ENCODE peak calls at places on chromosomes 5 and 9, in four cellular contexts. B is K562, P is breast epithelium, I is HepG2. W is an unnamed sample.

GRCh38 chr5:95984287-95984938 is 22.8 kb upstream of the ELL2 start:
- DNase-seq in B (no peak), P (no peak), I (no peak), W (no peak)

GRCh38 chr9:76475691-76476090 is 16.7 kb downstream of the GCNT1 start:
- DNase-seq in P (no peak), B (no peak), I (no peak), W (no peak)

GRCh38 chr5:96628406-96628805 is 33.8 kb upstream of the CAST start:
- DNase-seq in B (no peak), P (no peak), I (no peak), W (no peak)

GRCh38 chr9:79524266-79524665 is 47.5 kb upstream of the TLE4 start:
- DNase-seq in P (no peak), B (no peak), I (no peak), W (no peak)

GRCh38 chr9:93297659-93298497 is 113.9 kb downstream of the WNK2 start:
- DNase-seq in B (peak), I (no peak), P (no peak), W (no peak)

GRCh38 chr9:110626109-110626829 is 42.3 kb upstream of the MUSK start:
- DNase-seq in P (no peak), I (no peak), B (no peak), W (no peak)

GRCh38 chr9:93309889-93310425 is 126.0 kb downstream of the WNK2 start:
- DNase-seq in I (no peak), P (no peak), B (no peak), W (no peak)

GRCh38 chr9:134469041-134469875 is 143.0 kb downstream of the RXRA start:
- DNase-seq in B (no peak), P (no peak), I (no peak), W (peak)

GRCh38 chr5:133144245-133144981 is 92.6 kb downstream of the HSPA4 start:
- DNase-seq in P (no peak), B (no peak), I (no peak), W (no peak)

GRCh38 chr9:106888992-106889631 is 26.1 kb downstream of the ZNF462 start:
- DNase-seq in P (no peak), B (no peak), I (no peak), W (no peak)

GRCh38 chr5:75656311-75657003 is 45.2 kb downstream of the ANKDD1B start:
- DNase-seq in P (no peak), I (no peak), B (no peak), W (no peak)
- TF ChIP-seq POLR2A in P (no peak), I (no peak), B (no peak), W (no peak)

GRCh38 chr5:173716058-173716682 is 99.7 kb upstream of the BOD1 start:
- DNase-seq in I (no peak), P (no peak), B (no peak), W (no peak)

GRCh38 chr5:173714551-173715428 is 98.3 kb upstream of the BOD1 start:
- DNase-seq in P (no peak), B (peak), I (no peak), W (no peak)

GRCh38 chr5:173717959-173718358 is 101.5 kb upstream of the BOD1 start:
- DNase-seq in I (no peak), B (no peak), P (no peak), W (no peak)

GRCh38 chr5:173718469-173718868 is 102.0 kb upstream of the BOD1 start:
- DNase-seq in I (no peak), B (no peak), P (no peak), W (no peak)

DNA sequence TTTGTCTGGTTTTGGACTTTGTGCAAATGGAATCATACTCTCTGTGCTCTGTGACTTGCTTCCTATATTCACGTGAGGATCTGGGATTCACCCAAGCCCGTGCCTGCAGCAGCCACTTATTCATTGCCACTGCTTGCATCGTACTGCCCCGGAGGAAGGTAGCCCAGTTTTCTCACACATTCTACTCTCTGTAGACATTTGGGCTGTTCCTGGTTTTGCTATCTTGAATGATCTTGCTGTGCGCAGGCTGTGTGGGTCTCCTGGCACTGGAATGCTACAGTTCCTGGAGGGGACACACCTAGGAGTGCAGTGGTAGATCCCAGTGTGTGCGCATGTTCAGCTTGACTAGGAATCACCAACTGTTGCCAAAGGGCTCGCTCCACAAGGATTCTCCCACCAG is 99.2 kb upstream of the BOD1 start:
- DNase-seq in P (no peak), I (no peak), B (no peak), W (no peak)
- TF ChIP-seq POLR2AphosphoS5 in P (no peak), I (no peak), B (no peak), W (no peak)

DNA sequence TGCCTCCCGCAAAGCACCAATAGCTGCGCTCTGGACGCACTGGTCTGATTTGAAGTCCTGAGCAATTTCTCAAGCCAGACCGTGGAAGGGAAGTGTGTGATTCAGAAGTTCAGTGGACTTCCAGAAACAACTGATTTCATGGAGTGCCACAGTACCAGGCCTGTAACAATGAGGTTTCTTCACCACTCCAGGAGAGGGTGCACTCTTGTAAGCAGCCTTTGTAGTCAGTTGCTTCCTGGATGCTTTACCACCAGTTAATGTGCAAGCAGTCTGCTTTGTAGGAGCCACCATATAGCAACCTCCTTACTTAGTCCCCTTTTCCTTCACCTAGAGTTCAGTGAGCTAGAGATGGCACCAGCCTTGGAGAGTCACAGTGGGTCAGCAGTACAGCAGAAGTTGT is 12.3 kb downstream of the CAAP1 start:
- DNase-seq in I (no peak), B (no peak), P (no peak), W (no peak)
- TF ChIP-seq POLR2A in I (no peak), B (no peak), P (no peak), W (no peak)

DNA sequence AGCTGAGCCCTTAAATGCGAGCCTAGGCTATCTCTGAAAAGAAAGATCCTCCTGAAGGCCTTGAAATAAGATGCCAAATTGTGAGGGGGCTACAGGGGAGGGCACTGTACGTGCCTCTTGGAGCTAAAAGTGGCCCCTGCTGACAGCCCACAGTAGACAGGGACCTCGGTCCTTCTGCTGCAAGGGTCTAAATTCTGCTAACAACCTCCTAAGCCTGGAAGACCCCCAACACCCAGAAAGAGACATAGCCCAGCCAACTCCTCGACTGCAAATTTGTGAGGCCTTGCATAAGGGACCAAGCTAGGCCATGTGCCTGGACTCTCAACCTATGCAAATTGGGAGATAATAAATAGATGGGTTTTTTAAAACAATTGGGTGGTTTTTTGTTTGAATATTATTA is 54.7 kb downstream of the UBE2QL1 start:
- DNase-seq in P (no peak), I (no peak), B (no peak), W (no peak)
- TF ChIP-seq POLR2AphosphoS5 in P (no peak), I (no peak), B (no peak), W (no peak)

GRCh38 chr9:89683626-89684025 is 78.8 kb downstream of the GADD45G start:
- DNase-seq in I (no peak), B (no peak), P (no peak), W (no peak)
- TF ChIP-seq POLR2A in I (no peak), B (no peak), P (no peak), W (no peak)